ENCODE peak calls at places on chromosomes 11 and 22, in ten cellular contexts. T, E, G, D, V, W, Y, Q, R and S are unnamed samples.

GRCh38 chr11:78161937-78162336 is 22.5 kb upstream of the ALG8 start:
- DNase-seq in T (no peak), E (no peak), G (peak; percentile 70), D (no peak), V (no peak), W (no peak), Y (no peak), Q (no peak), R (no peak), S (no peak)

GRCh38 chr11:116533186-116533825 is 239.5 kb downstream of the BUD13 start:
- DNase-seq in T (no peak), E (no peak), G (no peak), D (no peak), V (no peak), W (no peak), Y (no peak), Q (no peak), R (no peak), S (peak; percentile 32)

GRCh38 chr22:39645532-39645931 is 75.0 kb downstream of the CACNA1I start:
- DNase-seq in T (no peak), E (no peak), G (no peak), D (no peak), V (no peak), W (no peak), Y (no peak), Q (no peak), R (no peak), S (no peak)

GRCh38 chr22:30485362-30485988 is 13.7 kb upstream of the SEC14L3 start:
- DNase-seq in T (peak; percentile 81), E (peak; percentile 59), G (peak; percentile 64), D (peak; percentile 85), V (peak; percentile 67), W (peak; percentile 82), Y (peak; percentile 28), Q (peak; percentile 65), R (peak; percentile 74), S (peak; percentile 43)

GRCh38 chr11:105179542-105180278 is 40.1 kb upstream of the CARD18 start:
- DNase-seq in T (no peak), E (peak; percentile 44), G (no peak), D (no peak), V (no peak), W (no peak), Y (no peak), Q (no peak), R (peak; percentile 12), S (no peak)

GRCh38 chr11:789951-790350 is at the start of gene CEND1:
- DNase-seq in T (no peak), E (no peak), G (peak; percentile 54), D (no peak), V (peak; percentile 51), W (no peak), Y (no peak), Q (no peak), R (no peak), S (no peak)

GRCh38 chr11:69250503-69251393 is 43.2 kb upstream of the MYEOV start:
- DNase-seq in T (no peak), E (no peak), G (no peak), D (no peak), V (no peak), W (no peak), Y (no peak), Q (no peak), R (no peak), S (no peak)

GRCh38 chr11:69378303-69379141 is 84.6 kb downstream of the MYEOV start:
- DNase-seq in T (peak; percentile 40), E (no peak), G (no peak), D (no peak), V (no peak), W (peak; percentile 49), Y (no peak), Q (no peak), R (no peak), S (no peak)

GRCh38 chr11:98115873-98116272 is 904.9 kb upstream of the CNTN5 start:
- DNase-seq in T (no peak), E (no peak), G (no peak), D (no peak), V (no peak), W (no peak), Y (no peak), Q (no peak), R (no peak), S (no peak)

DNA sequence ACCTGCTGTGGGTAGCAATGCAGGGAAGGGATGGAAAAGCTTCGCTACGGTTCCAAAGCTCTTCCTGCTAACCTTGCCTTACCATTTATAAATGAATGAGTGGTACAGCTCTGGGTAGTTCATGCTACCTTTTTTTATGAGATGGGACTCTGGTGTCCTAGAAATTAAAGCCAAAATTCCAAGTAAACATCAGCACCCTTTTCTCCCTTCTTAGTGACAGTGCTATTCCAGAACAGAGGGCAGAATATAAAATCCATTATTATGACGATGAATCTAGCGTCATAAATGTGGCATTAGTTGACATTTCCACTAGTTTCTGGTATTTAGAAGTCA is 447 bp upstream of the SVIP start:
- DNase-seq in T (no peak), E (no peak), G (no peak), D (no peak), V (no peak), W (no peak), Y (no peak), Q (no peak), R (no peak), S (no peak)
- H3K4me1 ChIP-seq in T (peaks cover 9% of the 10 kb centered on the region), E (peaks cover 11% of the 10 kb centered on the region), G (no peaks in the 10 kb centered on the region), D (peaks cover 11% of the 10 kb centered on the region), V (peaks cover 18% of the 10 kb centered on the region), W (peaks cover 11% of the 10 kb centered on the region), Y (peaks cover 26% of the 10 kb centered on the region), Q (peaks cover 17% of the 10 kb centered on the region), R (no peaks in the 10 kb centered on the region), S (peaks cover 5% of the 10 kb centered on the region)

DNA sequence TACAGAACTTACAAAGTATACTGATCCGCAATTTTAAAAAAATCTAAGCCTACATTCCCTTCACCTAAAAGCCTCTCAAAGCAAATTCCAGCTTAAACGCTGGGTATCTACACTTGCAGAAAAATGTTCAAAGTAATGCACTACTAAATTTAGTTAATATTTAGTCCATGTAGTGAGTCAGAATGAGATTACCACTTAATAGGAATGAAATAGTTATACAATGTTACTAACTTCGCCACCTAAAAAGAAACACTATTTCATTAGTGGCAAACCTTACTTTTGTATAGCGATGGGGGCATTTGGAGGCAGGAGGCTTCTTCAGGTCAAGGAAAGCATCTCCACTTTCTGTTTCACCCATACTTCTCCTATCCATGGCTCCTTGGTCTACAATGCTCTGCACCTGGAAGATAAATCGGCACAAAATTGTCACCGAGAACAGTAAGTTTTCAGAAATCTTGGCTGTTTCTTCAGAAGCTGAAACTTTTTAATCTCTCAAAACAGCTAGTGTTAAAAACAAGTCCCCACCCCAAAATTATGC is 1.2 kb downstream of the EIF4ENIF1 start:
- DNase-seq in T (no peak), E (no peak), G (no peak), D (no peak), V (no peak), W (no peak), Y (no peak), Q (no peak), R (no peak), S (no peak)
- H3K4me3 ChIP-seq in T (peak overlapping the region; percentile 98), E (peak overlapping the region; percentile 99), G (peak overlapping the region; percentile 46), D (no peak overlapping the region), V (peak overlapping the region; percentile 81), W (no peak overlapping the region), Y (peak overlapping the region; percentile 66), Q (peak overlapping the region; percentile 50), R (peak overlapping the region; percentile 74), S (peak overlapping the region; percentile 86)

DNA sequence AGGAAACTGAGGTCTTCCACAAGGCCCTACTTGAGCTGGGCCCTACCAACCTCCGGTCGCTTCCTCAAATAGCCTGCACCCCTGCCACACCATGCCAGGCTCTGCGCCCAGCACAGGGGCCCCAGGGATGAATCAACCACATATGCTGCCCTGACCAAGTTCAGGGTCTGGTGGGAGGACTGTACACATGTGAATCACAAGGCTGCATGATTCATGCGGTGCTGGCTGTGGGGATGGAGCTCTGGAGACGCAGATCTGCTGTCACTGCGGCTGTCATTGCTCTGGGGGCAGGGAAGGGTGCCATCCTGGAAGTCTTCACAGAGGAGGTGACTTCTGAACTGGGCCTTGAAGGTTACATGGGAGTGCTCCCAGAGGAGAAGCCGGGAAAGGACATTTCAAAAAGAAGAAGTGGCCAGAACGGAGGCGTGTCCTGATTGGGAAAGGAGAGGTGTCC is 21.5 kb downstream of the CYTH4 start:
- DNase-seq in T (no peak), E (peak; percentile 87), G (peak; percentile 79), D (no peak), V (peak; percentile 45), W (no peak), Y (peak; percentile 42), Q (no peak), R (peak; percentile 73), S (no peak)
- H3K4me1 ChIP-seq in T (peaks cover 8% of the 10 kb centered on the region), E (peaks cover 57% of the 10 kb centered on the region), G (peaks cover 10% of the 10 kb centered on the region), D (peaks cover 96% of the 10 kb centered on the region), V (peaks cover 84% of the 10 kb centered on the region), W (peaks cover 7% of the 10 kb centered on the region), Y (peaks cover 61% of the 10 kb centered on the region), Q (peaks cover 94% of the 10 kb centered on the region), R (peaks cover 22% of the 10 kb centered on the region), S (no peaks in the 10 kb centered on the region)

GRCh38 chr11:118908264-118908663 is 17.5 kb downstream of the BCL9L start:
- DNase-seq in T (no peak), E (no peak), G (no peak), D (no peak), V (no peak), W (no peak), Y (no peak), Q (no peak), R (no peak), S (no peak)

GRCh38 chr11:118907749-118908106 is 18.0 kb downstream of the BCL9L start:
- DNase-seq in T (no peak), E (no peak), G (no peak), D (no peak), V (no peak), W (no peak), Y (no peak), Q (no peak), R (no peak), S (no peak)

GRCh38 chr11:118910309-118911112 is 15.2 kb downstream of the BCL9L start:
- DNase-seq in T (no peak), E (peak; percentile 93), G (peak; percentile 95), D (peak; percentile 71), V (peak; percentile 56), W (peak; percentile 82), Y (no peak), Q (peak; percentile 56), R (peak; percentile 93), S (peak; percentile 57)

GRCh38 chr11:118909619-118910308 is 16.0 kb downstream of the BCL9L start:
- DNase-seq in T (no peak), E (no peak), G (no peak), D (no peak), V (no peak), W (no peak), Y (no peak), Q (no peak), R (no peak), S (no peak)

DNA sequence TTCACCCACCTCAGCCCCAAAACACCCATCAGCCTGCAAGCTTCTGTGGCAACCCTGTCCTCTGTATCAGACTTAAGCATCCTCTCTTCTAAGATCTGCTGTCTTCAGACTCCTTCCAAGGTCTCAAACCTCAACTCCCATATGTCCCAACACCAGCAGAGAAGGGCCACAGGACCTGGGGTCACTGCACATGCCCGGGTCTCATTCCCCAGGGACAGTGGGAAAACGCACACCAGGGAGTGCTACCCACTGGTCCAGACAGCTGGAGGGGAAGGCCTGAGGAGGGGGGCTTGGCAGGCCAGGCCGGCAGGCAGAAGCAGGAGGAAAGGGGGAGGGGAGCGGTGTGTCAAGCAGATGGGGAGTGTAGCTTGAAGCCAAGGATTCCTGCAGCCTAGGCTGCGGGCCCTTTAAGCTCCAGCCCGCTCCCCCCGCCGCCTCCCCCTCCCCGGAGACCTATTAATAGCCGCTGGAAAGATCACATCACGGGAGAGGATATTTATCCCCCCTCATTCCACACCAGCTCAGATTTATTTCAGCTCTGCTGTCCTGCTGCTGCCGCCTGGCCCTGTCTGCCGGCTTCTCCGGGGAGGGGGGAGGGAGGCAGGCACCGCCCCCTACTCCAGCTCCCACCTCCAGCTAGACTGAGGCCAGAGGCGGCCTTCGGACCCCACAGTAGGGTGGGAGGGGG is 16.7 kb downstream of the BCL9L start:
- DNase-seq in T (no peak), E (peak; percentile 76), G (peak; percentile 95), D (peak; percentile 54), V (no peak), W (no peak), Y (no peak), Q (no peak), R (peak; percentile 95), S (peak; percentile 85)
- H3K4me3 ChIP-seq in T (peak overlapping the region; percentile 21), E (peak overlapping the region; percentile 61), G (peak overlapping the region; percentile 18), D (peak overlapping the region; percentile 27), V (no peak overlapping the region), W (no peak overlapping the region), Y (peak overlapping the region; percentile 40), Q (no peak overlapping the region), R (peak overlapping the region; percentile 27), S (no peak overlapping the region)